ENCODE peak calls at places on chromosomes 16 and 17, in ten cellular contexts. One of them, this sample, is unnamed.
A peak's percentile ranks its signal among the peaks of the same experiment; 100 is the strongest.

GRCh38 chr16:24045641-24046040 is 209.9 kb downstream of the PRKCB start:
- DNase-seq in AG09309: no peak
- DNase-seq in AG04450: no peak
- DNase-seq in lower leg skin: no peak
- DNase-seq in WERI-Rb-1: peak; percentile 71
- DNase-seq in fibroblast of pulmonary artery: no peak
- DNase-seq in cardiac muscle cell: no peak
- DNase-seq in neural progenitor cell: peak; percentile 83
- DNase-seq in dorsolateral prefrontal cortex: no peak
- DNase-seq in upper lobe of left lung: no peak
- DNase-seq in this sample: no peak

GRCh38 chr16:68514511-68514910 is 24.6 kb upstream of the ZFP90 start:
- DNase-seq in AG09309: no peak
- DNase-seq in AG04450: no peak
- DNase-seq in lower leg skin: no peak
- DNase-seq in WERI-Rb-1: no peak
- DNase-seq in fibroblast of pulmonary artery: no peak
- DNase-seq in cardiac muscle cell: no peak
- DNase-seq in neural progenitor cell: no peak
- DNase-seq in dorsolateral prefrontal cortex: no peak
- DNase-seq in upper lobe of left lung: no peak
- DNase-seq in this sample: no peak

GRCh38 chr16:10039220-10040096 is 142.8 kb downstream of the GRIN2A start:
- DNase-seq in AG09309: no peak
- DNase-seq in AG04450: no peak
- DNase-seq in lower leg skin: no peak
- DNase-seq in WERI-Rb-1: peak; percentile 70
- DNase-seq in fibroblast of pulmonary artery: no peak
- DNase-seq in cardiac muscle cell: peak; percentile 1
- DNase-seq in neural progenitor cell: peak; percentile 78
- DNase-seq in dorsolateral prefrontal cortex: peak; percentile 55
- DNase-seq in upper lobe of left lung: peak; percentile 67
- DNase-seq in this sample: no peak

GRCh38 chr17:57290955-57291354 is 34.6 kb downstream of the MSI2 start:
- DNase-seq in AG09309: no peak
- DNase-seq in AG04450: no peak
- DNase-seq in lower leg skin: no peak
- DNase-seq in WERI-Rb-1: no peak
- DNase-seq in fibroblast of pulmonary artery: no peak
- DNase-seq in cardiac muscle cell: no peak
- DNase-seq in neural progenitor cell: no peak
- DNase-seq in dorsolateral prefrontal cortex: no peak
- DNase-seq in upper lobe of left lung: no peak
- DNase-seq in this sample: no peak

GRCh38 chr17:12296120-12296727 is 275.5 kb downstream of the MAP2K4 start:
- DNase-seq in AG09309: no peak
- DNase-seq in AG04450: peak; percentile 24
- DNase-seq in lower leg skin: no peak
- DNase-seq in WERI-Rb-1: no peak
- DNase-seq in fibroblast of pulmonary artery: no peak
- DNase-seq in cardiac muscle cell: no peak
- DNase-seq in neural progenitor cell: peak; percentile 50
- DNase-seq in dorsolateral prefrontal cortex: no peak
- DNase-seq in upper lobe of left lung: no peak
- DNase-seq in this sample: peak; percentile 15

GRCh38 chr16:74577882-74578366 is 29.0 kb downstream of the GLG1 start:
- DNase-seq in AG09309: peak; percentile 23
- DNase-seq in AG04450: peak; percentile 34
- DNase-seq in lower leg skin: no peak
- DNase-seq in WERI-Rb-1: no peak
- DNase-seq in fibroblast of pulmonary artery: peak; percentile 34
- DNase-seq in cardiac muscle cell: no peak
- DNase-seq in neural progenitor cell: no peak
- DNase-seq in dorsolateral prefrontal cortex: no peak
- DNase-seq in upper lobe of left lung: no peak
- DNase-seq in this sample: no peak

GRCh38 chr17:10171057-10171456 is 27.3 kb downstream of the GAS7 start:
- DNase-seq in AG09309: no peak
- DNase-seq in AG04450: no peak
- DNase-seq in lower leg skin: peak; percentile 89
- DNase-seq in WERI-Rb-1: no peak
- DNase-seq in fibroblast of pulmonary artery: no peak
- DNase-seq in cardiac muscle cell: peak; percentile 37
- DNase-seq in neural progenitor cell: no peak
- DNase-seq in dorsolateral prefrontal cortex: no peak
- DNase-seq in upper lobe of left lung: no peak
- DNase-seq in this sample: no peak

GRCh38 chr16:50683689-50684374 is 2.7 kb upstream of the SNX20 start:
- DNase-seq in AG09309: no peak
- DNase-seq in AG04450: no peak
- DNase-seq in lower leg skin: peak; percentile 83
- DNase-seq in WERI-Rb-1: no peak
- DNase-seq in fibroblast of pulmonary artery: no peak
- DNase-seq in cardiac muscle cell: no peak
- DNase-seq in neural progenitor cell: no peak
- DNase-seq in dorsolateral prefrontal cortex: no peak
- DNase-seq in upper lobe of left lung: no peak
- DNase-seq in this sample: no peak

GRCh38 chr17:38532451-38532850 is 73.3 kb downstream of the SRCIN1 start:
- DNase-seq in AG09309: no peak
- DNase-seq in AG04450: no peak
- DNase-seq in lower leg skin: no peak
- DNase-seq in WERI-Rb-1: no peak
- DNase-seq in fibroblast of pulmonary artery: no peak
- DNase-seq in cardiac muscle cell: no peak
- DNase-seq in neural progenitor cell: no peak
- DNase-seq in dorsolateral prefrontal cortex: no peak
- DNase-seq in upper lobe of left lung: no peak
- DNase-seq in this sample: no peak

GRCh38 chr17:41811549-41812175 is at the start of gene P3H4:
- DNase-seq in AG09309: no peak
- DNase-seq in AG04450: no peak
- DNase-seq in lower leg skin: peak; percentile 95
- DNase-seq in WERI-Rb-1: peak; percentile 91
- DNase-seq in fibroblast of pulmonary artery: peak; percentile 80
- DNase-seq in cardiac muscle cell: peak; percentile 83
- DNase-seq in neural progenitor cell: peak; percentile 90
- DNase-seq in dorsolateral prefrontal cortex: peak; percentile 55
- DNase-seq in upper lobe of left lung: peak; percentile 96
- DNase-seq in this sample: peak; percentile 63

GRCh38 chr17:39813631-39814030 is 50.5 kb downstream of the IKZF3 start:
- DNase-seq in AG09309: no peak
- DNase-seq in AG04450: no peak
- DNase-seq in lower leg skin: no peak
- DNase-seq in WERI-Rb-1: no peak
- DNase-seq in fibroblast of pulmonary artery: no peak
- DNase-seq in cardiac muscle cell: no peak
- DNase-seq in neural progenitor cell: no peak
- DNase-seq in dorsolateral prefrontal cortex: no peak
- DNase-seq in upper lobe of left lung: no peak
- DNase-seq in this sample: no peak

GRCh38 chr16:89921699-89922476 is 1.3 kb upstream of the TUBB3 start:
- DNase-seq in AG09309: peak; percentile 71
- DNase-seq in AG04450: peak; percentile 86
- DNase-seq in lower leg skin: peak; percentile 93
- DNase-seq in WERI-Rb-1: peak; percentile 65
- DNase-seq in fibroblast of pulmonary artery: peak; percentile 93
- DNase-seq in cardiac muscle cell: peak; percentile 96
- DNase-seq in neural progenitor cell: peak; percentile 62
- DNase-seq in dorsolateral prefrontal cortex: no peak
- DNase-seq in upper lobe of left lung: peak; percentile 85
- DNase-seq in this sample: peak; percentile 93
- H3K4me3 ChIP-seq in AG09309: peak overlapping the region; percentile 80
- H3K4me3 ChIP-seq in AG04450: peak overlapping the region; percentile 84
- H3K4me3 ChIP-seq in lower leg skin: no peak overlapping the region
- H3K4me3 ChIP-seq in WERI-Rb-1: peak overlapping the region; percentile 77
- H3K4me3 ChIP-seq in fibroblast of pulmonary artery: peak overlapping the region; percentile 83
- H3K4me3 ChIP-seq in cardiac muscle cell: peak overlapping the region; percentile 64
- H3K4me3 ChIP-seq in neural progenitor cell: peak overlapping the region; percentile 68
- H3K4me3 ChIP-seq in dorsolateral prefrontal cortex: peak overlapping the region; percentile 78
- H3K4me3 ChIP-seq in upper lobe of left lung: peak overlapping the region; percentile 52
- H3K4me3 ChIP-seq in this sample: peak overlapping the region; percentile 72

GRCh38 chr17:77428901-77429734 is 288.3 kb downstream of the SEC14L1 start:
- DNase-seq in AG09309: no peak
- DNase-seq in AG04450: no peak
- DNase-seq in lower leg skin: no peak
- DNase-seq in WERI-Rb-1: peak; percentile 60
- DNase-seq in fibroblast of pulmonary artery: no peak
- DNase-seq in cardiac muscle cell: no peak
- DNase-seq in neural progenitor cell: no peak
- DNase-seq in dorsolateral prefrontal cortex: no peak
- DNase-seq in upper lobe of left lung: peak; percentile 57
- DNase-seq in this sample: no peak

GRCh38 chr17:77428020-77428781 is 287.4 kb downstream of the SEC14L1 start:
- DNase-seq in AG09309: no peak
- DNase-seq in AG04450: no peak
- DNase-seq in lower leg skin: no peak
- DNase-seq in WERI-Rb-1: no peak
- DNase-seq in fibroblast of pulmonary artery: no peak
- DNase-seq in cardiac muscle cell: no peak
- DNase-seq in neural progenitor cell: no peak
- DNase-seq in dorsolateral prefrontal cortex: no peak
- DNase-seq in upper lobe of left lung: peak; percentile 58
- DNase-seq in this sample: no peak

GRCh38 chr17:77425791-77426641 is 285.2 kb downstream of the SEC14L1 start:
- DNase-seq in AG09309: no peak
- DNase-seq in AG04450: peak; percentile 67
- DNase-seq in lower leg skin: no peak
- DNase-seq in WERI-Rb-1: no peak
- DNase-seq in fibroblast of pulmonary artery: peak; percentile 77
- DNase-seq in cardiac muscle cell: peak; percentile 79
- DNase-seq in neural progenitor cell: peak; percentile 34
- DNase-seq in dorsolateral prefrontal cortex: no peak
- DNase-seq in upper lobe of left lung: peak; percentile 72
- DNase-seq in this sample: peak; percentile 87

GRCh38 chr17:77426676-77427386 is 286.1 kb downstream of the SEC14L1 start:
- DNase-seq in AG09309: no peak
- DNase-seq in AG04450: no peak
- DNase-seq in lower leg skin: no peak
- DNase-seq in WERI-Rb-1: no peak
- DNase-seq in fibroblast of pulmonary artery: no peak
- DNase-seq in cardiac muscle cell: no peak
- DNase-seq in neural progenitor cell: no peak
- DNase-seq in dorsolateral prefrontal cortex: no peak
- DNase-seq in upper lobe of left lung: no peak
- DNase-seq in this sample: no peak

GRCh38 chr17:77427471-77427991 is 286.8 kb downstream of the SEC14L1 start:
- DNase-seq in AG09309: no peak
- DNase-seq in AG04450: no peak
- DNase-seq in lower leg skin: peak; percentile 95
- DNase-seq in WERI-Rb-1: no peak
- DNase-seq in fibroblast of pulmonary artery: peak; percentile 77
- DNase-seq in cardiac muscle cell: peak; percentile 83
- DNase-seq in neural progenitor cell: no peak
- DNase-seq in dorsolateral prefrontal cortex: no peak
- DNase-seq in upper lobe of left lung: peak; percentile 61
- DNase-seq in this sample: peak; percentile 81
- TF ChIP-seq CTCF in AG09309: peak; percentile 1
- TF ChIP-seq CTCF in AG04450: peak; percentile 15
- TF ChIP-seq CTCF in lower leg skin: no peak
- TF ChIP-seq CTCF in WERI-Rb-1: no peak
- TF ChIP-seq CTCF in fibroblast of pulmonary artery: no peak
- TF ChIP-seq CTCF in cardiac muscle cell: no peak
- TF ChIP-seq CTCF in neural progenitor cell: no peak
- TF ChIP-seq CTCF in dorsolateral prefrontal cortex: no peak
- TF ChIP-seq CTCF in upper lobe of left lung: no peak
- TF ChIP-seq CTCF in this sample: no peak

DNA sequence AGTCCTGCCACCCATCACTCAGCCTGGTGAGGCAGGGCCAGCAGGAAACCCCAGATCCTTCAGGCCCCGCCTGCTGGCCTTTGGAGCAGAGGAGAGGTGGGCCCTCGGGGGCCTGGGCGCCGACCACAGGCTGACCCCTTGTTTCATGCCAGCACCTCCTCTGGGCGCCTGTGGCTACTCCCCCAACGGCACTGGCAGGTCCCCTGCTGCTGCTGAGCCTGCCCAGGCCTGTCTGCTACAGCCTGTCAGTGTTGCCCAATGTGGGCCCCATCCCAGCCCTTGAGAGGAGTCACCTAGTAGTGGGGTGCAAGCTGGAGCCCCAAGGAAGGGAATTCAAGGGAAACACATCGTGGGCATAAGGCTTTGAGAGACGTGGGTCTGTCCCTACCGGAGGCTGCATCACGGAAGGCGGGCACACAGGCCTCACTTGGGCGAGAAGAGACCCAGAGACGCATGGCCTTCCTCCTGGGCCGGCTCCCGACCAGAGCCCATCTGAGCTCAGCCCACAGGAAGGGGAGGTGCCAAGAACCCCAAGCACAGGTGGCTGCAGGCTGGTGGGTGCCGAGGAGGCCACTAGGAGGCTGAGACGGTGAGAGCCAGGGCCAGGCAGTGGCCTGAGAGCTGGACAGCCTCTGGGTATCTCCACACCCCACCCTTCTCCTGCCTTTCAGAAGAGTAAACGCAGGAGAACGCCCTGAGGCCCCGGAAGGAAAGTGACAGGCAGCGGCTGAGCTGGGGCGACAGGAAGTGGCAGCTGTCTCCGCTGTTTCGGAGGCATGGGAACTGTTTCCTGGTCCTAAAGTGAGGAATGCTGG is 8.1 kb upstream of the FASN start:
- DNase-seq in AG09309: no peak
- DNase-seq in AG04450: no peak
- DNase-seq in lower leg skin: peak; percentile 85
- DNase-seq in WERI-Rb-1: peak; percentile 97
- DNase-seq in fibroblast of pulmonary artery: peak; percentile 54
- DNase-seq in cardiac muscle cell: peak; percentile 58
- DNase-seq in neural progenitor cell: peak; percentile 75
- DNase-seq in dorsolateral prefrontal cortex: no peak
- DNase-seq in upper lobe of left lung: peak; percentile 84
- DNase-seq in this sample: peak; percentile 25
- H3K4me3 ChIP-seq in AG09309: no peak overlapping the region
- H3K4me3 ChIP-seq in AG04450: no peak overlapping the region
- H3K4me3 ChIP-seq in lower leg skin: no peak overlapping the region
- H3K4me3 ChIP-seq in WERI-Rb-1: peak overlapping the region; percentile 2
- H3K4me3 ChIP-seq in fibroblast of pulmonary artery: no peak overlapping the region
- H3K4me3 ChIP-seq in cardiac muscle cell: no peak overlapping the region
- H3K4me3 ChIP-seq in neural progenitor cell: no peak overlapping the region
- H3K4me3 ChIP-seq in dorsolateral prefrontal cortex: peak overlapping the region; percentile 10
- H3K4me3 ChIP-seq in upper lobe of left lung: peak overlapping the region; percentile 12
- H3K4me3 ChIP-seq in this sample: no peak overlapping the region

DNA sequence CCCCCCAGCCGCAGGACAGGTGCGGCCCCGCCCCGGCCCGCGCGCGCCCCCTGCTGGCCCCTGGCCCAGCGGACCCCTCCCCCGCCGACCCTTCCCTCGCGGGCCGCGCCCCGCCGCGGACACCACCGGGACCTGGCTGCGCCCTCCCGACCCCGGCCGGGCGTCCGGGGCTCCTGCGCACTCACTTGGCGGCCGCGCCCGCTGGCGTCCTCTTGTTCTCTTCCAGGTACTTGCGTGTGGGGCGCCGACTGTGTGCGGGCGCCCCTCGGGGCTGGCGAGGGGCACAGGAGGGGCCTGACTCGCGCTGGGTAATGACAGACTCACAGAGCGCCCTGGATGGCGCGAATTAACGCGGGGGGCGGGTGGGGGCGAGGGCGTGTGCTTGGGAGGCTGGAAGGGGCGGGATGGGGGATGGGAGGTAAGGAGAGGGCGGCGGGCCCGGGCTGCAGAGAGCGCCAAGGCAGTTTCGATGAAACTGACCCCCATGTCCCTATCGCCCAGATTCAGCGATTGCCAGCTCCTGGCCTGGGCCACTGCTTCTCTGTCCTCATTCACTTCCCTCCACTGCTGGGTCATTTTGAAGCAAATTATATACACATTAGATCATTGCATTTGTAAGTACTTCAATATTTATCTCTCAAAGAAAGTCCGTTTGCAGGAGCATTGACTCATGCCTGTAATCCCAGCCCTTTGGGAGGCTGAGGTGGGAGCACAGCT is 445 bp upstream of the DBNDD1 start:
- DNase-seq in AG09309: no peak
- DNase-seq in AG04450: peak; percentile 53
- DNase-seq in lower leg skin: no peak
- DNase-seq in WERI-Rb-1: no peak
- DNase-seq in fibroblast of pulmonary artery: peak; percentile 26
- DNase-seq in cardiac muscle cell: no peak
- DNase-seq in neural progenitor cell: peak; percentile 85
- DNase-seq in dorsolateral prefrontal cortex: no peak
- DNase-seq in upper lobe of left lung: peak; percentile 93
- DNase-seq in this sample: peak; percentile 62
- TF ChIP-seq CTCF in AG09309: no peak
- TF ChIP-seq CTCF in AG04450: peak; percentile 19
- TF ChIP-seq CTCF in lower leg skin: no peak
- TF ChIP-seq CTCF in WERI-Rb-1: no peak
- TF ChIP-seq CTCF in fibroblast of pulmonary artery: no peak
- TF ChIP-seq CTCF in cardiac muscle cell: no peak
- TF ChIP-seq CTCF in neural progenitor cell: peak; percentile 51
- TF ChIP-seq CTCF in dorsolateral prefrontal cortex: no peak
- TF ChIP-seq CTCF in upper lobe of left lung: peak; percentile 45
- TF ChIP-seq CTCF in this sample: no peak